ENCODE peak calls at places on chromosomes 3 and 15, in seven cellular contexts. D, T, E, H, N, R and Y are unnamed samples.

GRCh38 chr15:86445750-86446149 is 366.1 kb downstream of the AGBL1 start:
- DNase-seq in D (no peak), T (no peak), E (no peak), H (no peak), N (no peak), R (no peak), Y (no peak)

GRCh38 chr15:83310521-83311456 is 26.3 kb upstream of the BNC1 start:
- DNase-seq in D (no peak), T (no peak), E (no peak), H (no peak), N (no peak), R (no peak), Y (no peak)

GRCh38 chr3:119293761-119294401 is at the start of gene ARHGAP31:
- DNase-seq in D (peak; percentile 8), T (peak; percentile 83), E (no peak), H (peak; percentile 4), N (peak; percentile 62), R (peak; percentile 78), Y (no peak)

GRCh38 chr3:110063178-110063577 is 725.8 kb upstream of the DPPA4 start:
- DNase-seq in D (no peak), T (no peak), E (no peak), H (no peak), N (no peak), R (no peak), Y (no peak)

GRCh38 chr3:180265551-180265950 is 228.8 kb upstream of the PEX5L start:
- DNase-seq in D (no peak), T (no peak), E (no peak), H (no peak), N (no peak), R (no peak), Y (no peak)

GRCh38 chr3:99857278-99857677 is 39.6 kb downstream of the CMSS1 start:
- DNase-seq in D (no peak), T (no peak), E (no peak), H (peak; percentile 81), N (no peak), R (no peak), Y (no peak)

GRCh38 chr3:84136425-84136824 is 822.4 kb upstream of the CADM2 start:
- DNase-seq in D (no peak), T (no peak), E (no peak), H (no peak), N (no peak), R (no peak), Y (no peak)

GRCh38 chr3:36206936-36207620 is 173.2 kb upstream of the STAC start:
- DNase-seq in D (no peak), T (no peak), E (no peak), H (no peak), N (no peak), R (no peak), Y (no peak)

GRCh38 chr3:10845839-10846656 is 30.0 kb downstream of the SLC6A11 start:
- DNase-seq in D (no peak), T (no peak), E (no peak), H (no peak), N (peak; percentile 45), R (no peak), Y (no peak)

GRCh38 chr3:151356791-151357460 is 27.6 kb upstream of the P2RY13 start:
- DNase-seq in D (no peak), T (peak; percentile 2), E (no peak), H (no peak), N (no peak), R (no peak), Y (no peak)

GRCh38 chr3:23696842-23697241 is 108.9 kb upstream of the UBE2E1 start:
- DNase-seq in D (no peak), T (no peak), E (no peak), H (no peak), N (no peak), R (no peak), Y (no peak)

GRCh38 chr3:9912294-9912935 is 4.5 kb upstream of the IL17RC start:
- DNase-seq in D (no peak), T (no peak), E (no peak), H (no peak), N (no peak), R (no peak), Y (no peak)

GRCh38 chr3:71728632-71729342 is 3.6 kb upstream of the EIF4E3 start:
- DNase-seq in D (peak; percentile 65), T (peak; percentile 58), E (no peak), H (no peak), N (no peak), R (peak; percentile 73), Y (no peak)

GRCh38 chr15:87877114-87877810 is 379.3 kb downstream of the NTRK3 start:
- DNase-seq in D (no peak), T (peak; percentile 58), E (no peak), H (no peak), N (no peak), R (no peak), Y (no peak)

GRCh38 chr15:50051811-50052419 is 67.1 kb downstream of the ATP8B4 start:
- DNase-seq in D (peak; percentile 19), T (peak; percentile 52), E (peak; percentile 41), H (peak; percentile 58), N (no peak), R (no peak), Y (peak; percentile 79)

GRCh38 chr3:40920041-40920440 is 279.3 kb upstream of the CTNNB1 start:
- DNase-seq in D (no peak), T (no peak), E (no peak), H (no peak), N (peak; percentile 19), R (no peak), Y (no peak)

GRCh38 chr3:40858364-40859115 is 333.8 kb downstream of the ZNF621 start:
- DNase-seq in D (no peak), T (no peak), E (no peak), H (no peak), N (no peak), R (no peak), Y (no peak)

GRCh38 chr3:49266410-49267170 is 10.4 kb downstream of the C3orf62 start:
- DNase-seq in D (no peak), T (no peak), E (no peak), H (no peak), N (no peak), R (no peak), Y (no peak)

DNA sequence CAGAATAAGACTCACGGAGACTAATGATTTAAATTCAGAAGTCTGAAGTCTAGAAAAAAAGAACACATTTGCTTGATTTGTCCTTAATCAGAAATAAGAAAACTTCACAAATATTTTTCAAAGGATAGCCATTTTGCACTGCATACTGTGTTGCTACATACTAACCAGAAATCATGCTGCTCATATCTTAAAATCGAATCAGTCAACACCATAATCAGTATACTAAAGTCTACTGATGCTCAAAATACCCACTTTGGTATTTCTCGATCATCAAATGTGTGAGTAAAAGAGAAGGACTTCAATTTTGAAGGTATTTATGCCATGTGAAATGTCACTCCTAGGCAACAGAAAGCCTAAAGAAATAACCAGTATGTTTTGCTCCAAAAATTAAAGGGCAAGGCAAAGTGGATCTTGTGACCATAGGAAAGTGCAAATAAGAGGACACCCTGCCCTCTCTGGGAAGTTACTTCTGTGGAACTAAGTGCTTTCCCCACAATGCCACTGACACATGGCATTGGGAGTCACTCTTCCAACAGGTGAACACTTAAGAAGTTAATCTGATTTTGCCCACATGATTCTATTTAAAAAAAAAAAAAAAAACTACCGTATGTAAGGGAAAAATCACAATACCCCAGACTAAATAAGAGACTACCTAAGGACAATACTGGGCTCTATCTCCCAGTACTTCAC is 2.7 kb downstream of the LRIG1 start:
- DNase-seq in D (no peak), T (no peak), E (no peak), H (no peak), N (no peak), R (no peak), Y (no peak)
- H3K4me1 ChIP-seq in D (no peaks in the 10 kb centered on the region), T (no peaks in the 10 kb centered on the region), E (no peaks in the 10 kb centered on the region), H (peaks cover 70% of the 10 kb centered on the region), N (peaks cover 4% of the 10 kb centered on the region), R (peaks cover 30% of the 10 kb centered on the region), Y (peaks cover 3% of the 10 kb centered on the region)

DNA sequence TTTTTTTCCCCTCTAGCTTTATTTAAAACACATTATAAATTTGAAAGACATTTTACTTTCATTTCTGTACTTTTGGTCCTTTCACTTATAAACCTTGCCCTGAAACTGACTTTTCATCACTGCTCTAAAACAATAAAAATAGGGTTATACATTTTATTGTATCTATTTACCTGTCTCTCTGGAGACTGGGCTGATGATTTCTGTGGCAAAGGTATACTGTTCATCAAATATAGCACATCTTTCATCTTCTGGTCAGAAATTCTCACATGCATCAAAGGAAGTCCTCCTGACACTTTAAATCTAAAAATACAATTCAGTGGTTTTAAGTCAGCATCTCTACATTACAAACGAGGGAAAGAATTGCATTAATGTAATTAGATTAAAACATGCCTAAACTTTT is 86.1 kb downstream of the VPS13C start:
- DNase-seq in D (no peak), T (no peak), E (no peak), H (no peak), N (no peak), R (no peak), Y (no peak)
- TF ChIP-seq SIN3A in D (no peak), T (no peak), E (no peak), H (no peak), N (no peak), R (no peak), Y (no peak)

DNA sequence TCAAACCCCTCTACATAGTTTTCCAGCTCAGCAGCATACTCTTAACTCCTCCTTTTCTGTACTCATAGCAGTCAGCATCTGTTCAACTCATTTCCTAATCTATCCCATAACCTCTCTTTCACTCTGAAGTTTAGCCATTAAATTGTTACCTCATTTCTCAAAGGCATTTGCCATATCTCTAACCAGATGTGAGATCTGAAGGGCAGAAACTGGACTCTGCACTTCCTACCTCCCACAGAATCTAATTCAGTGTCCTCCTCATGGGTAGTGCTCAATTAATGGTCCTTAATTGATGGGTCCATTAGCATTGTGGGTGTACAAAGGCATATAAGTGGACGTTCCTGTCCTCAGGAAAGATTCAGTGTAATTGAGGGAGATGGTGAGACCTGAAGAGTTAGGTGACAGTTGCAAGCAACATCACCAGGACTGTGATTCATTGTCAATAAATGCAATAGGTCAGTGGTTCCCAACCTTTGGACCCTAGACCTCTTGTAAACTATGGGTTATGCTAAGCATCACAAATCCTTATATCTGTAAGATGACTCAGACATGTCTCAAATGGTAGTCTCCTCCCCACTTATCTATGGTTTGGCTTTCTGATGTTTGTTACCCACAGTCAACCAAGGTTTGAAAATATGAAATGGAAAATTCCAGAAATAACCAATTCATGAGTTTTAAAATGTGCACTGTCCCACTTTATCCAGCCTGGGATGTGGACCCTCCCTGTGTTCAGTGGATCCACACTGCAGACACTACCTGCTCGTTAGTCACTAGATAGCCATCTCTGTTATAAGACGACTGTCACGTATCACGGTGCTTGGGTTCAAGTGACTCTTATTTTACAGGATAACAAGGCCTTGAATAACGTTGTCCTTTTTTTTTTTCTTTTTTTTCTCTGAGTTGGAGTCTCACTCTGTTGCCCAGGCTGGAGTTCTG is 25.0 kb upstream of the UACA start:
- DNase-seq in D (no peak), T (no peak), E (peak; percentile 13), H (peak; percentile 91), N (no peak), R (no peak), Y (peak; percentile 98)
- TF ChIP-seq POLR2AphosphoS5 in D (no peak), T (no peak), E (no peak), H (no peak), N (no peak), R (no peak), Y (peak; percentile 70)

DNA sequence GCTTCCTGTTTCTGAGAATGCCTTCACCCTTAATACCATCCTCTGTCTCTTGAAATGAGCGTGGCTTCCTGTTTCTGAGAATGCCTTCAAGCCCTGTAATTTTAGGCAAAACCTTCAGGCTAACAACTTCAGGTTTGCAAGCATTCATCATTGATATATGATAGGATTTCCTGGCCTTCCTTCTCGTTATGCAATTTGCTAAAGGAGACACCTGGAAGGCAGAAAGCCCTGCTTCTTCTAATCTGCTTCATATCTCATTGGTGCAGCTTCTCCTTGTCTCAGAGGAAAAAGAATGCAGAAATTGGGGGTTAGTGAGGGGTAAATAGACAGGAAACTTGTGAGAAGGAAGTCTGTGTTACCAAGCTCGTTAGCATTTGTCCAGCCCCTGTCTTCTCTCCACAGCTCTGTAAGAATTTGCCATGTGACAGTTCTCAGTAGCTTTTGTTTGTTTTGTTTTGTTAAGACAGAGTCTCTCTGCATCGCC is 7.3 kb downstream of the ARL6IP5 start:
- DNase-seq in D (no peak), T (no peak), E (no peak), H (no peak), N (no peak), R (no peak), Y (no peak)
- H3K4me1 ChIP-seq in D (peaks cover 3% of the 10 kb centered on the region), T (peaks cover 33% of the 10 kb centered on the region), E (peaks cover 7% of the 10 kb centered on the region), H (peaks cover 5% of the 10 kb centered on the region), N (peaks cover 54% of the 10 kb centered on the region), R (peaks cover 9% of the 10 kb centered on the region), Y (peaks cover 18% of the 10 kb centered on the region)